ENCODE peak calls at places on chromosomes 7 and 10, in eight cellular contexts. Y, Z, M, D, I, K, E and B are unnamed samples.
A peak's percentile ranks its signal among the peaks of the same experiment; 100 is the strongest.

GRCh38 chr10:64601298-64601697 is 1080.1 kb downstream of the REEP3 start:
- DNase-seq in K (peak; percentile 14), M (no peak), D (no peak), I (no peak), Y (no peak), E (no peak), Z (no peak), B (no peak)

GRCh38 chr7:85776691-85777363 is 590.0 kb upstream of the SEMA3D start:
- DNase-seq in I (no peak), Z (peak; percentile 19), E (no peak), D (no peak), Y (no peak), K (no peak), M (peak; percentile 41), B (no peak)

GRCh38 chr10:1064172-1064571 is 8.0 kb downstream of the WDR37 start:
- DNase-seq in Y (no peak), K (no peak), D (no peak), Z (no peak), E (no peak), M (no peak), I (no peak), B (no peak)

GRCh38 chr10:92490387-92490786 is 83.5 kb downstream of the IDE start:
- DNase-seq in I (no peak), K (no peak), Z (peak; percentile 4), E (no peak), M (no peak), D (no peak), Y (no peak), B (no peak)

GRCh38 chr10:122882798-122883197 is 3.4 kb upstream of the FAM24B start:
- DNase-seq in D (no peak), I (no peak), Y (no peak), K (peak; percentile 31), Z (no peak), E (no peak), M (no peak), B (no peak)

GRCh38 chr7:126303926-126304325 is 948.8 kb downstream of the GRM8 start:
- DNase-seq in D (no peak), K (no peak), E (no peak), Z (no peak), I (no peak), Y (no peak), M (no peak), B (no peak)

GRCh38 chr7:124263232-124263827 is 230.5 kb upstream of the TMEM229A start:
- DNase-seq in Y (peak; percentile 7), Z (no peak), E (peak; percentile 11), K (no peak), D (peak; percentile 23), I (peak; percentile 68), M (peak; percentile 92), B (peak; percentile 28)

GRCh38 chr7:122311280-122311679 is 6.7 kb upstream of the FEZF1 start:
- DNase-seq in D (peak; percentile 85), Y (no peak), E (no peak), M (no peak), K (no peak), I (peak; percentile 72), Z (no peak), B (no peak)

GRCh38 chr10:46216836-46217748 is 69.7 kb upstream of the ANTXRL start:
- DNase-seq in Z (peak; percentile 45), E (no peak), Y (no peak), K (peak; percentile 12), D (no peak), I (no peak), M (no peak), B (no peak)

GRCh38 chr10:34513636-34514035 is 301.5 kb downstream of the PARD3 start:
- DNase-seq in Z (no peak), E (no peak), D (no peak), M (no peak), I (no peak), Y (no peak), K (no peak), B (no peak)

GRCh38 chr7:95511716-95512260 is 26.0 kb downstream of the ASB4 start:
- DNase-seq in Y (peak; percentile 84), I (peak; percentile 92), K (peak; percentile 48), D (peak; percentile 79), M (peak; percentile 83), E (peak; percentile 63), Z (peak; percentile 79), B (peak; percentile 63)

GRCh38 chr10:120946497-120946896 is 95.3 kb downstream of the WDR11 start:
- DNase-seq in E (no peak), K (no peak), M (no peak), I (no peak), D (no peak), Y (no peak), Z (no peak), B (no peak)

GRCh38 chr7:50369408-50370026 is 65.0 kb downstream of the IKZF1 start:
- DNase-seq in Y (no peak), D (peak; percentile 76), K (peak; percentile 57), M (peak; percentile 55), I (peak; percentile 85), Z (peak; percentile 5), E (peak; percentile 83), B (peak; percentile 50)

GRCh38 chr7:28551311-28551710 is 139.0 kb downstream of the CREB5 start:
- DNase-seq in E (no peak), M (no peak), K (no peak), D (no peak), I (no peak), Z (peak; percentile 49), Y (no peak), B (no peak)

GRCh38 chr10:121265320-121265719 is 332.9 kb downstream of the FGFR2 start:
- DNase-seq in Y (no peak), I (no peak), D (no peak), K (no peak), Z (no peak), M (no peak), E (no peak), B (no peak)

GRCh38 chr7:11557627-11558026 is 274.4 kb downstream of the THSD7A start:
- DNase-seq in E (peak; percentile 66), K (no peak), I (peak; percentile 91), Y (peak; percentile 71), Z (peak; percentile 21), D (peak; percentile 83), M (peak; percentile 37), B (peak; percentile 46)

GRCh38 chr7:140542226-140542625 is 62.9 kb upstream of the MKRN1 start:
- DNase-seq in I (no peak), E (no peak), K (no peak), Y (no peak), M (no peak), Z (peak; percentile 84), D (peak; percentile 13), B (no peak)

GRCh38 chr7:95045236-95045923 is 138.0 kb downstream of the PPP1R9A start:
- DNase-seq in Y (no peak), M (peak; percentile 23), D (peak; percentile 6), E (peak; percentile 19), Z (peak; percentile 35), I (peak; percentile 44), K (no peak), B (no peak)

GRCh38 chr10:112379635-112380296 is 5.8 kb downstream of the ACSL5 start:
- DNase-seq in Y (peak; percentile 76), I (no peak), D (no peak), M (no peak), E (no peak), K (no peak), Z (peak; percentile 43), B (peak; percentile 99)

GRCh38 chr10:132463333-132464255 is 66.6 kb downstream of the PWWP2B start:
- DNase-seq in I (no peak), E (no peak), K (no peak), Z (peak; percentile 61), Y (no peak), M (no peak), D (no peak), B (no peak)
- TF ChIP-seq EZH2phosphoT487 in I (no peak), E (no peak), K (no peak), Z (no peak), Y (no peak), M (no peak), D (no peak), B (no peak)

GRCh38 chr7:134347567-134347966 is 30.8 kb upstream of the SLC35B4 start:
- DNase-seq in Y (no peak), M (no peak), E (no peak), D (no peak), K (no peak), I (no peak), Z (no peak), B (no peak)

GRCh38 chr7:134350682-134351081 is 34.0 kb upstream of the SLC35B4 start:
- DNase-seq in I (no peak), Z (no peak), M (peak; percentile 44), D (no peak), Y (no peak), K (no peak), E (peak; percentile 6), B (no peak)

GRCh38 chr7:134353411-134353810 is 36.7 kb upstream of the SLC35B4 start:
- DNase-seq in Y (no peak), D (no peak), Z (no peak), K (no peak), M (no peak), I (no peak), E (no peak), B (no peak)

GRCh38 chr7:134355004-134355525 is 38.3 kb upstream of the SLC35B4 start:
- DNase-seq in M (no peak), K (no peak), E (no peak), Z (no peak), I (no peak), Y (no peak), D (no peak), B (no peak)

GRCh38 chr7:134351424-134351823 is 34.7 kb upstream of the SLC35B4 start:
- DNase-seq in E (no peak), Z (no peak), Y (no peak), K (no peak), M (no peak), D (no peak), I (no peak), B (no peak)
- TF ChIP-seq EZH2phosphoT487 in E (no peak), Z (no peak), Y (no peak), K (no peak), M (no peak), D (no peak), I (no peak), B (no peak)

GRCh38 chr10:95321554-95322301 is 30.9 kb upstream of the PDLIM1 start:
- DNase-seq in M (no peak), D (no peak), Y (no peak), K (no peak), Z (no peak), E (no peak), I (no peak), B (no peak)
- TF ChIP-seq EZH2phosphoT487 in M (no peak), D (no peak), Y (no peak), K (no peak), Z (no peak), E (no peak), I (no peak), B (no peak)

GRCh38 chr10:103576076-103576471 is 82.6 kb downstream of the NEURL1 start:
- DNase-seq in Z (no peak), E (no peak), M (no peak), D (no peak), Y (no peak), K (no peak), I (no peak), B (no peak)

GRCh38 chr10:103575416-103576075 is 82.0 kb downstream of the NEURL1 start:
- DNase-seq in Y (no peak), Z (no peak), E (no peak), K (no peak), D (no peak), M (no peak), I (no peak), B (no peak)

GRCh38 chr10:103572597-103573321 is 79.3 kb downstream of the NEURL1 start:
- DNase-seq in E (no peak), Y (no peak), K (no peak), M (no peak), D (no peak), Z (peak; percentile 20), I (no peak), B (no peak)

GRCh38 chr10:103576862-103577261 is 83.4 kb downstream of the NEURL1 start:
- DNase-seq in E (no peak), K (no peak), M (no peak), D (no peak), Y (no peak), Z (no peak), I (no peak), B (no peak)

GRCh38 chr10:103574116-103575061 is 80.9 kb downstream of the NEURL1 start:
- DNase-seq in D (no peak), I (no peak), E (no peak), K (no peak), M (no peak), Z (no peak), Y (no peak), B (no peak)
- TF ChIP-seq EZH2phosphoT487 in D (no peak), I (no peak), E (no peak), K (no peak), M (no peak), Z (no peak), Y (no peak), B (no peak)